ENCODE peak calls at places on chromosomes 1 and 21, in four cellular contexts. Z is astrocyte of the spinal cord, W is HL-60, M is posterior vena cava. H is an unnamed sample.

GRCh38 chr1:221522440-221523050 is 219.3 kb downstream of the DUSP10 start:
- DNase-seq in Z (no peak), W (no peak), M (no peak), H (no peak)

GRCh38 chr1:77533660-77534295 is 148.7 kb downstream of the ZZZ3 start:
- DNase-seq in Z (peak; percentile 81), W (peak; percentile 76), M (no peak), H (peak; percentile 82)

GRCh38 chr1:180385144-180385543 is 117.2 kb downstream of the ACBD6 start:
- DNase-seq in Z (no peak), W (no peak), M (no peak), H (no peak)

GRCh38 chr1:45327644-45328515 is 1.2 kb downstream of the HPDL start:
- DNase-seq in Z (no peak), W (peak; percentile 29), M (no peak), H (no peak)

GRCh38 chr1:2383576-2383975 is 7.8 kb downstream of the MORN1 start:
- DNase-seq in Z (no peak), W (no peak), M (peak; percentile 70), H (no peak)

GRCh38 chr1:85387781-85388180 is 77.2 kb downstream of the DDAH1 start:
- DNase-seq in Z (no peak), W (no peak), M (no peak), H (no peak)

GRCh38 chr1:20361805-20362381 is 71.2 kb downstream of the VWA5B1 start:
- DNase-seq in Z (peak; percentile 50), W (peak; percentile 14), M (peak; percentile 82), H (peak; percentile 75)

GRCh38 chr1:18021242-18021641 is 86.4 kb upstream of the IGSF21 start:
- DNase-seq in Z (no peak), W (no peak), M (no peak), H (no peak)

GRCh38 chr1:209587778-209588177 is 4.3 kb downstream of the CAMK1G start:
- DNase-seq in Z (no peak), W (no peak), M (no peak), H (no peak)

GRCh38 chr21:38945536-38946245 is 140.0 kb downstream of the ETS2 start:
- DNase-seq in Z (peak; percentile 86), W (no peak), M (no peak), H (peak; percentile 61)

GRCh38 chr1:181033128-181033798 is 520 bp upstream of the MR1 start:
- DNase-seq in Z (no peak), W (peak; percentile 73), M (no peak), H (peak; percentile 6)

GRCh38 chr1:226634611-226635246 is 86.2 kb downstream of the STUM start:
- DNase-seq in Z (no peak), W (no peak), M (peak; percentile 74), H (no peak)

GRCh38 chr21:29231781-29232548 is 66.8 kb upstream of the BACH1 start:
- DNase-seq in Z (no peak), W (no peak), M (no peak), H (no peak)

GRCh38 chr21:23624281-23624680 is 1983.0 kb downstream of the MRPL39 start:
- DNase-seq in Z (no peak), W (no peak), M (no peak), H (no peak)

GRCh38 chr1:70509996-70510876 is 99.2 kb downstream of the CTH start:
- DNase-seq in Z (peak; percentile 96), W (peak; percentile 33), M (no peak), H (peak; percentile 80)

GRCh38 chr1:55298167-55298894 is 83.2 kb upstream of the USP24 start:
- DNase-seq in Z (no peak), W (no peak), M (no peak), H (no peak)

GRCh38 chr1:81834921-81835698 is 34.4 kb downstream of the ADGRL2 start:
- DNase-seq in Z (peak; percentile 26), W (no peak), M (no peak), H (peak; percentile 70)

GRCh38 chr21:42671778-42672593 is 18.6 kb downstream of the PDE9A start:
- DNase-seq in Z (peak; percentile 41), W (no peak), M (no peak), H (peak; percentile 74)

GRCh38 chr1:91731815-91732214 is 154.1 kb downstream of the TGFBR3 start:
- DNase-seq in Z (peak; percentile 71), W (no peak), M (no peak), H (peak; percentile 91)

GRCh38 chr1:236161230-236161629 is 18.9 kb downstream of the GPR137B start:
- DNase-seq in Z (no peak), W (no peak), M (no peak), H (no peak)

GRCh38 chr1:15207031-15207828 is 39.8 kb upstream of the FHAD1 start:
- DNase-seq in Z (no peak), W (no peak), M (peak; percentile 52), H (peak; percentile 48)

GRCh38 chr1:77126309-77126708 is 92.9 kb downstream of the PIGK start:
- DNase-seq in Z (peak; percentile 79), W (peak; percentile 40), M (no peak), H (peak; percentile 82)

GRCh38 chr1:240515505-240515904 is 96.5 kb downstream of the GREM2 start:
- DNase-seq in Z (peak; percentile 90), W (no peak), M (no peak), H (peak; percentile 71)